ENCODE peak calls at places on chromosomes 1 and 21, in ten cellular contexts. P, R, D, M, I, X, Z, N, V and L are unnamed samples.
A peak's percentile ranks its signal among the peaks of the same experiment; 100 is the strongest.

GRCh38 chr1:91751281-91751680 is 134.7 kb downstream of the TGFBR3 start:
- DNase-seq in P (no peak), R (no peak), D (no peak), M (no peak), I (no peak), X (no peak), Z (peak; percentile 45), N (no peak), V (no peak), L (no peak)

GRCh38 chr1:1946540-1946939 is 27.5 kb upstream of the TMEM52 start:
- DNase-seq in P (no peak), R (no peak), D (no peak), M (no peak), I (no peak), X (no peak), Z (peak; percentile 48), N (no peak), V (peak; percentile 80), L (no peak)

GRCh38 chr1:22673486-22674409 is 20.7 kb downstream of the C1QB start:
- DNase-seq in P (no peak), R (peak; percentile 18), D (no peak), M (peak; percentile 71), I (peak; percentile 17), X (no peak), Z (no peak), N (peak; percentile 49), V (no peak), L (no peak)

GRCh38 chr1:233005703-233006102 is 55.3 kb downstream of the NTPCR start:
- DNase-seq in P (no peak), R (no peak), D (no peak), M (no peak), I (no peak), X (no peak), Z (peak; percentile 26), N (no peak), V (no peak), L (no peak)

GRCh38 chr1:100188617-100189016 is 10.6 kb upstream of the LRRC39 start:
- DNase-seq in P (no peak), R (no peak), D (no peak), M (no peak), I (peak; percentile 89), X (no peak), Z (no peak), N (no peak), V (no peak), L (no peak)

GRCh38 chr21:46154155-46154954 is 1.0 kb downstream of the FTCD start:
- DNase-seq in P (no peak), R (no peak), D (no peak), M (no peak), I (no peak), X (peak; percentile 6), Z (no peak), N (no peak), V (peak; percentile 10), L (no peak)

GRCh38 chr1:94322696-94323095 is 85.3 kb upstream of the ARHGAP29 start:
- DNase-seq in P (no peak), R (no peak), D (no peak), M (no peak), I (no peak), X (no peak), Z (no peak), N (peak; percentile 80), V (no peak), L (no peak)

GRCh38 chr1:9494936-9495758 is 44.1 kb upstream of the SLC25A33 start:
- DNase-seq in P (peak; percentile 35), R (peak; percentile 70), D (peak; percentile 77), M (peak; percentile 81), I (peak; percentile 65), X (peak; percentile 70), Z (peak; percentile 57), N (no peak), V (peak; percentile 55), L (peak; percentile 76)

GRCh38 chr21:33894736-33895288 is 20.8 kb downstream of the ATP5PO start:
- DNase-seq in P (peak; percentile 92), R (peak; percentile 61), D (peak; percentile 76), M (peak; percentile 68), I (peak; percentile 21), X (peak; percentile 74), Z (peak; percentile 81), N (peak; percentile 75), V (peak; percentile 81), L (peak; percentile 62)

GRCh38 chr1:56516539-56517252 is 62.7 kb downstream of the PLPP3 start:
- DNase-seq in P (no peak), R (no peak), D (no peak), M (peak; percentile 47), I (no peak), X (no peak), Z (no peak), N (peak; percentile 97), V (no peak), L (no peak)

GRCh38 chr1:5286244-5286643 is 631.8 kb downstream of the AJAP1 start:
- DNase-seq in P (no peak), R (peak; percentile 6), D (peak; percentile 21), M (no peak), I (no peak), X (peak; percentile 66), Z (no peak), N (no peak), V (no peak), L (peak; percentile 9)

GRCh38 chr1:5889901-5890300 is 102.3 kb downstream of the NPHP4 start:
- DNase-seq in P (no peak), R (no peak), D (no peak), M (no peak), I (no peak), X (no peak), Z (no peak), N (no peak), V (no peak), L (no peak)

GRCh38 chr1:1832820-1833219 is 54.5 kb upstream of the NADK start:
- DNase-seq in P (no peak), R (no peak), D (no peak), M (no peak), I (no peak), X (no peak), Z (no peak), N (peak; percentile 20), V (no peak), L (no peak)

GRCh38 chr1:230205719-230206198 is 138.7 kb downstream of the GALNT2 start:
- DNase-seq in P (no peak), R (no peak), D (no peak), M (no peak), I (no peak), X (no peak), Z (no peak), N (peak; percentile 12), V (no peak), L (no peak)

GRCh38 chr1:87330201-87330953 is 1.7 kb downstream of the LMO4 start:
- DNase-seq in P (peak; percentile 47), R (no peak), D (peak; percentile 8), M (peak; percentile 47), I (no peak), X (peak; percentile 32), Z (peak; percentile 18), N (peak; percentile 23), V (peak; percentile 24), L (peak; percentile 15)